ENCODE peak calls at places on chromosomes 5 and 9, in six cellular contexts. H is dorsolateral prefrontal cortex, B is A549, V is pancreas, Z is endothelial cell, G is OCI-LY7. I is an unnamed sample.

GRCh38 chr5:179803651-179804598 is 2.7 kb downstream of the MGAT4B start:
- DNase-seq in H (no peak), B (no peak), V (peak; percentile 22), Z (no peak), G (no peak), I (peak; percentile 93)

GRCh38 chr5:54135042-54135441 is 175.3 kb downstream of the ARL15 start:
- DNase-seq in H (no peak), B (no peak), V (no peak), Z (no peak), G (no peak), I (no peak)

GRCh38 chr5:141363952-141364660 is at the start of gene PCDHGA5:
- DNase-seq in H (no peak), B (no peak), V (no peak), Z (no peak), G (no peak), I (no peak)

GRCh38 chr5:5615569-5615968 is 193.1 kb downstream of the ICE1 start:
- DNase-seq in H (no peak), B (no peak), V (no peak), Z (no peak), G (no peak), I (no peak)

GRCh38 chr9:706073-706472 is 135.4 kb upstream of the DMRT1 start:
- DNase-seq in H (no peak), B (no peak), V (no peak), Z (no peak), G (no peak), I (no peak)

GRCh38 chr9:2817987-2818386 is 25.9 kb downstream of the PUM3 start:
- DNase-seq in H (no peak), B (no peak), V (no peak), Z (no peak), G (no peak), I (no peak)

GRCh38 chr9:31320507-31320906 is 1063.9 kb upstream of the ACO1 start:
- DNase-seq in H (no peak), B (no peak), V (no peak), Z (no peak), G (no peak), I (no peak)

GRCh38 chr9:17847908-17848307 is 269.0 kb downstream of the SH3GL2 start:
- DNase-seq in H (no peak), B (no peak), V (no peak), Z (no peak), G (no peak), I (no peak)

GRCh38 chr9:13971910-13972655 is 341.9 kb downstream of the NFIB start:
- DNase-seq in H (no peak), B (no peak), V (no peak), Z (no peak), G (no peak), I (no peak)

GRCh38 chr5:17228833-17229291 is 11.4 kb downstream of the BASP1 start:
- DNase-seq in H (no peak), B (no peak), V (no peak), Z (no peak), G (no peak), I (no peak)

GRCh38 chr5:141866111-141866510 is 12.1 kb downstream of the PCDH1 start:
- DNase-seq in H (peak; percentile 92), B (no peak), V (peak; percentile 85), Z (no peak), G (no peak), I (no peak)

GRCh38 chr5:120052916-120053828 is 410.9 kb upstream of the PRR16 start:
- DNase-seq in H (no peak), B (no peak), V (no peak), Z (no peak), G (no peak), I (no peak)
- TF ChIP-seq CTCF in H (no peak), B (no peak), V (no peak), Z (no peak), G (no peak), I (no peak)

DNA sequence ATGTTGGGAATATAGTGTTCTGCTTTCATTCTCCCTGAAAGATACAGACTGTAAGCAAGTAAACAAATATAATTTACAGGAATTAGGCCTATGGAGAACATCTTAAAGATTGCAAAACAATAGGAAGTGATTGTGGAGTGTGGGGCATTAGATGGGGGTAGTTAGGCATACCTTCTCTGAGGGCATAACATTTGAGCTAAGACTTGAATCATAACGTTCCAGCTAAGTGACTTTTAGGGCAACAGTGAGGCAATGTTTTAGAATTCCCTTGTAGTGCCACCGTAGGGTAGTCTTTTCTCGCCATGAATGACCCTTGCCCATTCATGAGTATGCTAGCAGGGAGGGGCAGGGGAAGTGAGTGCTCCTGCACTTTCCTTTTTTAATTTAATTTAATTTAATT is 173.3 kb downstream of the SPATA31D1 start:
- DNase-seq in H (no peak), B (no peak), V (no peak), Z (no peak), G (no peak), I (no peak)
- TF ChIP-seq CTCF in H (no peak), B (no peak), V (no peak), Z (no peak), G (no peak), I (no peak)

DNA sequence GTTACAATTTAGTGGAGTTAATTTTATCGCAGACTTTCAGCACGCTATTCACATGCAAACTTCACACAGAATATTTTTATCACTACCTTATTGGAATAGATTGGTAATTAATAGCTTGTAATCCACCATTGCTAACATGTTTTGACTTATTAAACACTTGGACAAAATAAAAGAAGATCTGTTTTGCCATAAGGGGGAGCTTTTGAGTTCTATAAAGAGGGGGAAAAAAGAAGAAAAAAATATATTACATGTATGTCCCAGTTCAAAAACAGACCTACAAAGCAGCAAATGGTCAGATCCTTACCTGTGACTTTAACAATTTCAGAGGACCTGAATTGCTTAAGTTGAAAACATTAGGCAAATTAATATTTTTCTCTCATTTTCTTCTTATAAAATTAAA is 1.2 kb upstream of the PAPPA start:
- DNase-seq in H (no peak), B (no peak), V (no peak), Z (no peak), G (no peak), I (no peak)
- TF ChIP-seq CTCF in H (peak; percentile 20), B (peak; percentile 59), V (no peak), Z (peak; percentile 29), G (peak; percentile 63), I (no peak)

GRCh38 chr9:127634698-127635097 is 22.6 kb downstream of the STXBP1 start:
- DNase-seq in H (no peak), B (no peak), V (no peak), Z (no peak), G (peak; percentile 40), I (peak; percentile 11)
- TF ChIP-seq CTCF in H (no peak), B (no peak), V (no peak), Z (no peak), G (peak; percentile 67), I (no peak)

I was measured in activated CD8-positive, alpha-beta T cell treated with anti-CD3 and anti-CD28 coated beads for 36 hours.